ENCODE peak calls at places on chromosomes 4 and X, in six cellular contexts. Y is CD8-positive, alpha-beta T cell; K is D721Med; P is CD4-positive, alpha-beta T cell; N is mucosa of descending colon; U is neural progenitor cell. L is an unnamed sample.

GRCh38 chr4:157992038-157992706 is 180.7 kb downstream of the GASK1B start:
- DNase-seq in N (peak; percentile 86), P (no peak), Y (no peak), U (peak; percentile 72), K (no peak), L (no peak)

GRCh38 chr4:102478186-102478585 is 23.0 kb upstream of the NFKB1 start:
- DNase-seq in P (no peak), N (no peak), U (no peak), Y (no peak), K (no peak), L (no peak)

GRCh38 chr4:156113138-156113537 is 159.5 kb upstream of the CTSO start:
- DNase-seq in K (no peak), U (no peak), N (no peak), P (no peak), Y (no peak), L (no peak)

GRCh38 chrX:11193035-11193469 is 81.9 kb downstream of the HCCS start:
- DNase-seq in K (no peak), U (no peak), P (no peak), N (no peak), Y (no peak), L (no peak)

GRCh38 chrX:7580127-7580526 is 262.8 kb upstream of the VCX start:
- DNase-seq in N (no peak), Y (no peak), U (peak; percentile 15), K (no peak), P (no peak), L (no peak)

GRCh38 chr4:7169134-7169533 is 23.2 kb upstream of the SORCS2 start:
- DNase-seq in U (no peak), Y (no peak), P (no peak), K (no peak), N (no peak), L (no peak)

GRCh38 chr4:22462693-22463092 is 53.2 kb downstream of the ADGRA3 start:
- DNase-seq in P (no peak), N (no peak), Y (no peak), U (peak; percentile 22), K (no peak), L (no peak)

GRCh38 chr4:161538941-161539340 is 624.9 kb downstream of the FSTL5 start:
- DNase-seq in Y (no peak), U (no peak), K (no peak), N (no peak), P (no peak), L (no peak)

GRCh38 chr4:160319221-160319867 is 1216.5 kb downstream of the RAPGEF2 start:
- DNase-seq in U (no peak), N (no peak), K (no peak), Y (no peak), P (no peak), L (no peak)

GRCh38 chr4:100286601-100287000 is 96.3 kb upstream of the DDIT4L start:
- DNase-seq in Y (no peak), P (no peak), U (peak; percentile 39), K (no peak), N (no peak), L (no peak)

GRCh38 chr4:129839687-129840086 is 743.7 kb downstream of the C4orf33 start:
- DNase-seq in N (no peak), U (no peak), P (no peak), K (no peak), Y (no peak), L (no peak)

GRCh38 chr4:142402925-142403324 is 443.2 kb downstream of the INPP4B start:
- DNase-seq in Y (no peak), P (no peak), N (no peak), K (no peak), U (no peak), L (no peak)

GRCh38 chrX:80578518-80579105 is 158.4 kb downstream of the TENT5D start:
- DNase-seq in U (peak; percentile 25), Y (no peak), K (no peak), P (no peak), N (no peak), L (no peak)

GRCh38 chr4:136150046-136150445 is 1382.2 kb downstream of the PCDH18 start:
- DNase-seq in U (no peak), K (no peak), P (no peak), Y (no peak), N (no peak), L (no peak)

GRCh38 chr4:188647820-188648380 is 508.7 kb downstream of the TRIML1 start:
- DNase-seq in U (no peak), Y (no peak), N (no peak), P (no peak), K (no peak), L (no peak)

GRCh38 chrX:18210470-18210869 is 10.2 kb downstream of the BEND2 start:
- DNase-seq in P (no peak), U (no peak), K (no peak), Y (no peak), N (no peak), L (no peak)

GRCh38 chr4:74549936-74550335 is 105.0 kb downstream of the AREG start:
- DNase-seq in K (no peak), Y (no peak), P (no peak), N (no peak), U (no peak), L (no peak)

GRCh38 chrX:48558270-48558669 is 16.0 kb upstream of the RBM3 start:
- DNase-seq in N (no peak), P (no peak), Y (no peak), K (no peak), U (no peak), L (peak; percentile 39)

GRCh38 chr4:164904336-164904735 is 27.4 kb downstream of the APELA start:
- DNase-seq in P (no peak), U (no peak), Y (no peak), N (no peak), K (no peak), L (no peak)

GRCh38 chrX:1486177-1486576 is 33.5 kb upstream of the ASMTL start:
- DNase-seq in P (no peak), N (no peak), K (no peak), U (no peak), Y (no peak), L (no peak)

GRCh38 chr4:86910820-86911684 is 18.8 kb upstream of the C4orf36 start:
- DNase-seq in K (no peak), P (no peak), Y (no peak), U (no peak), N (no peak), L (no peak)

GRCh38 chr4:172096771-172097170 is 283.6 kb downstream of the GALNTL6 start:
- DNase-seq in Y (no peak), U (no peak), N (no peak), K (no peak), P (no peak), L (no peak)

GRCh38 chr4:42786350-42787070 is 106.0 kb upstream of the GRXCR1 start:
- DNase-seq in P (no peak), U (peak; percentile 47), K (no peak), Y (no peak), N (no peak), L (no peak)

GRCh38 chr4:25702848-25703247 is 47.2 kb downstream of the SLC34A2 start:
- DNase-seq in U (no peak), Y (no peak), K (no peak), N (no peak), P (no peak), L (no peak)

GRCh38 chr4:139756391-139757180 is 91.0 kb downstream of the MGST2 start:
- DNase-seq in N (no peak), P (no peak), K (no peak), U (no peak), Y (no peak), L (no peak)

GRCh38 chr4:124529131-124529530 is 183.4 kb downstream of the ANKRD50 start:
- DNase-seq in Y (no peak), K (no peak), U (no peak), P (no peak), N (no peak), L (peak; percentile 2)

GRCh38 chr4:124526321-124526720 is 186.2 kb downstream of the ANKRD50 start:
- DNase-seq in Y (no peak), K (no peak), U (no peak), P (no peak), N (no peak), L (no peak)

GRCh38 chr4:124526760-124527159 is 185.8 kb downstream of the ANKRD50 start:
- DNase-seq in N (no peak), P (no peak), K (no peak), Y (no peak), U (no peak), L (no peak)

GRCh38 chr4:124525524-124525923 is 187.0 kb downstream of the ANKRD50 start:
- DNase-seq in P (no peak), U (no peak), K (no peak), N (no peak), Y (no peak), L (no peak)

GRCh38 chr4:124527364-124527763 is 185.2 kb downstream of the ANKRD50 start:
- DNase-seq in P (no peak), U (no peak), N (no peak), Y (no peak), K (no peak), L (no peak)
- TF ChIP-seq CTCF in P (no peak), U (no peak), N (no peak), Y (no peak), K (no peak), L (no peak)

GRCh38 chr4:126109836-126110235 is 795.1 kb downstream of the FAT4 start:
- DNase-seq in Y (no peak), K (no peak), N (no peak), P (no peak), U (no peak), L (no peak)

GRCh38 chr4:126106658-126107057 is 791.9 kb downstream of the FAT4 start:
- DNase-seq in U (peak; percentile 18), K (no peak), N (no peak), P (no peak), Y (no peak), L (no peak)
- TF ChIP-seq CTCF in U (peak; percentile 31), K (peak; percentile 4), N (no peak), P (no peak), Y (no peak), L (peak; percentile 20)

GRCh38 chr4:184727430-184727829 is 6.5 kb downstream of the CENPU start:
- DNase-seq in Y (no peak), K (no peak), U (no peak), P (no peak), N (no peak), L (no peak)

GRCh38 chr4:184721254-184721653 is 12.6 kb downstream of the CENPU start:
- DNase-seq in U (no peak), Y (no peak), K (no peak), P (no peak), N (no peak), L (no peak)

GRCh38 chr4:184719407-184719806 is 14.5 kb downstream of the CENPU start:
- DNase-seq in K (no peak), N (no peak), P (no peak), U (no peak), Y (no peak), L (no peak)

GRCh38 chr4:184722798-184723197 is 11.1 kb downstream of the CENPU start:
- DNase-seq in N (peak; percentile 55), Y (no peak), K (no peak), P (no peak), U (no peak), L (no peak)
- TF ChIP-seq CTCF in N (no peak), Y (no peak), K (no peak), P (no peak), U (no peak), L (no peak)

GRCh38 chrX:106203315-106203714 is 35.2 kb downstream of the PWWP3B start:
- DNase-seq in K (no peak), N (no peak), Y (no peak), U (no peak), P (no peak), L (no peak)
- TF ChIP-seq CTCF in K (no peak), N (no peak), Y (no peak), U (no peak), P (no peak), L (no peak)

L was measured in BJ.